ENCODE peak calls at places on chromosomes 5 and 9, in four cellular contexts. N is pulmonary artery endothelial cell, U is choroid plexus epithelial cell, Y is amniotic stem cell. A is an unnamed sample.

GRCh38 chr5:93585753-93586385 is 2.8 kb downstream of the NR2F1 start:
- DNase-seq in Y (no peak), U (peak; percentile 50), N (no peak), A (peak; percentile 61)

GRCh38 chr5:58598440-58598839 is 15.6 kb downstream of the RAB3C start:
- DNase-seq in N (no peak), U (no peak), Y (no peak), A (no peak)

GRCh38 chr5:51433052-51433710 is 49.9 kb downstream of the ISL1 start:
- DNase-seq in U (no peak), N (no peak), Y (no peak), A (no peak)

GRCh38 chr5:45793638-45794532 is 97.7 kb upstream of the HCN1 start:
- DNase-seq in Y (no peak), N (no peak), U (no peak), A (peak; percentile 2)

GRCh38 chr9:115595951-115596742 is 478.2 kb upstream of the TNC start:
- DNase-seq in U (peak; percentile 100), Y (peak; percentile 73), N (no peak), A (peak; percentile 93)

GRCh38 chr9:93520523-93520922 is 55.9 kb upstream of the PHF2 start:
- DNase-seq in U (peak; percentile 42), N (no peak), Y (no peak), A (no peak)

GRCh38 chr5:145825751-145826180 is 9.4 kb downstream of the PRELID2 start:
- DNase-seq in N (no peak), Y (peak; percentile 53), U (peak; percentile 84), A (peak; percentile 70)

GRCh38 chr5:118611332-118611945 is 376.9 kb downstream of the DTWD2 start:
- DNase-seq in N (no peak), U (peak; percentile 34), Y (no peak), A (peak; percentile 62)

GRCh38 chr9:120935383-120935857 is 8.8 kb upstream of the TRAF1 start:
- DNase-seq in Y (peak; percentile 67), N (peak; percentile 91), U (peak; percentile 92), A (peak; percentile 94)

GRCh38 chr9:98610711-98611110 is 98.0 kb downstream of the GABBR2 start:
- DNase-seq in N (no peak), U (no peak), Y (no peak), A (no peak)

GRCh38 chr5:159469496-159470370 is 139.4 kb upstream of the IL12B start:
- DNase-seq in N (no peak), Y (no peak), U (no peak), A (peak; percentile 36)

GRCh38 chr5:173782671-173783101 is 105.5 kb upstream of the CPEB4 start:
- DNase-seq in U (peak; percentile 36), N (no peak), Y (no peak), A (no peak)

GRCh38 chr5:110880413-110880812 is 141.6 kb downstream of the SLC25A46 start:
- DNase-seq in Y (peak; percentile 83), U (peak; percentile 93), N (peak; percentile 44), A (peak; percentile 92)

GRCh38 chr5:14743601-14744295 is 79.2 kb downstream of the OTULIN start:
- DNase-seq in N (no peak), U (peak; percentile 39), Y (peak; percentile 11), A (peak; percentile 77)

GRCh38 chr9:120532475-120532874 is 47.5 kb downstream of the CDK5RAP2 start:
- DNase-seq in Y (no peak), N (no peak), U (peak; percentile 50), A (peak; percentile 42)

GRCh38 chr5:138849439-138849838 is 25.7 kb downstream of the LRRTM2 start:
- DNase-seq in N (no peak), U (no peak), Y (no peak), A (no peak)

GRCh38 chr5:30099634-30100033 is 1093.9 kb upstream of the CDH6 start:
- DNase-seq in Y (no peak), N (no peak), U (peak; percentile 96), A (peak; percentile 28)

GRCh38 chr5:128629162-128629561 is 91.1 kb upstream of the FBN2 start:
- DNase-seq in U (no peak), N (no peak), Y (no peak), A (peak; percentile 66)